ENCODE peak calls at places on chromosomes 6 and 20, in seven cellular contexts. M is heart left ventricle, U is NB4, N is vagina, O is lower leg skin, J is GM12878, D is IMR-90. W is an unnamed sample.
A peak's percentile ranks its signal among the peaks of the same experiment; 100 is the strongest.

GRCh38 chr6:53934013-53934412 is 139.2 kb downstream of the LRRC1 start:
- DNase-seq in M (no peak), U (no peak), N (no peak), O (no peak), J (no peak), D (no peak), W (no peak)

GRCh38 chr20:40160151-40160550 is 528.9 kb downstream of the MAFB start:
- DNase-seq in M (no peak), U (peak; percentile 80), N (no peak), O (no peak), J (peak; percentile 7), D (peak; percentile 23), W (peak; percentile 80)

GRCh38 chr20:40156600-40157307 is 532.3 kb downstream of the MAFB start:
- DNase-seq in M (no peak), U (no peak), N (no peak), O (no peak), J (peak; percentile 58), D (no peak), W (no peak)

GRCh38 chr6:6564154-6564553 is 24.4 kb upstream of the LY86 start:
- DNase-seq in M (no peak), U (no peak), N (no peak), O (no peak), J (no peak), D (no peak), W (no peak)

GRCh38 chr6:132461958-132462357 is 51.0 kb downstream of the STX7 start:
- DNase-seq in M (no peak), U (peak; percentile 8), N (no peak), O (no peak), J (no peak), D (no peak), W (no peak)

GRCh38 chr20:266213-266603 is 8.7 kb downstream of the DEFB132 start:
- DNase-seq in M (no peak), U (no peak), N (no peak), O (no peak), J (no peak), D (no peak), W (no peak)

GRCh38 chr6:129115491-129115890 is 232.6 kb downstream of the LAMA2 start:
- DNase-seq in M (no peak), U (no peak), N (no peak), O (no peak), J (no peak), D (no peak), W (no peak)

GRCh38 chr6:105507811-105508210 is 104.9 kb upstream of the PREP start:
- DNase-seq in M (no peak), U (no peak), N (no peak), O (no peak), J (no peak), D (no peak), W (no peak)

GRCh38 chr20:30601974-30602373 is 655.5 kb upstream of the DEFB115 start:
- DNase-seq in M (no peak), U (no peak), N (no peak), O (no peak), J (no peak), D (no peak), W (no peak)

GRCh38 chr20:38199506-38200390 is 34.7 kb upstream of the TGM2 start:
- DNase-seq in M (no peak), U (no peak), N (no peak), O (peak; percentile 54), J (no peak), D (peak; percentile 92), W (no peak)

GRCh38 chr6:502761-503160 is 111.2 kb downstream of the IRF4 start:
- DNase-seq in M (no peak), U (no peak), N (no peak), O (no peak), J (no peak), D (no peak), W (no peak)

GRCh38 chr6:165821754-165822153 is 158.7 kb upstream of the PDE10A start:
- DNase-seq in M (no peak), U (no peak), N (no peak), O (no peak), J (no peak), D (peak; percentile 58), W (no peak)

GRCh38 chr6:113018351-113019151 is 671.4 kb downstream of the RFPL4B start:
- DNase-seq in M (no peak), U (no peak), N (no peak), O (no peak), J (no peak), D (peak; percentile 74), W (peak; percentile 17)

GRCh38 chr20:58058421-58059140 is 169.9 kb downstream of the ANKRD60 start:
- DNase-seq in M (no peak), U (no peak), N (no peak), O (peak; percentile 68), J (no peak), D (no peak), W (peak; percentile 10)

GRCh38 chr20:3966571-3966970 is 48.8 kb downstream of the RNF24 start:
- DNase-seq in M (no peak), U (no peak), N (no peak), O (no peak), J (no peak), D (no peak), W (no peak)

GRCh38 chr20:3970016-3970415 is 45.3 kb downstream of the RNF24 start:
- DNase-seq in M (no peak), U (no peak), N (no peak), O (no peak), J (no peak), D (no peak), W (no peak)

DNA sequence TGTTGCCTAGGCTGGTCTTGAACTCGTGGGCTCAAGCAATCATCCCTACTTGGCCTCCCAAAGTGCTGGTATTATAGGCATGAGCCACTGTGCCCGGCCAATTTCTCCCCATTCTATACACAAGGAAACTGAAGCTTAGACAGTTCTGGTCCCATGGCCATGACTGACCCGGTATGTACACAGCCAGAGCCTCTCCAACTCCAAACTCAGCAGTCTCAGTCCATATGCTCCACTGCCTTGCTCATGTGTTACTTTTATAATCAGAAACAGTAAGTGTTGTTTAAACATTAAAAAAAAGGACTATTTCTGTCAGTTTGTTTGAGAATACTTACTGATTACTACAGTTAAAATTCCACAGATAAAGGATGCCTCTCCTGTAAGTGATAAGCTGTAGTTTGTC is 50.6 kb downstream of the RNF24 start:
- DNase-seq in M (no peak), U (no peak), N (no peak), O (no peak), J (no peak), D (no peak), W (no peak)
- TF ChIP-seq POLR2A in M (no peak), U (no peak), N (no peak), O (no peak), J (no peak), D (no peak), W (no peak)

GRCh38 chr6:125612400-125612846 is 137.0 kb upstream of the HEY2 start:
- DNase-seq in M (no peak), U (no peak), N (no peak), O (no peak), J (no peak), D (no peak), W (no peak)
- H3K4me3 ChIP-seq in M (peak overlapping the region; percentile 34), U (no peak overlapping the region), N (no peak overlapping the region), O (no peak overlapping the region), J (no peak overlapping the region), D (no peak overlapping the region), W (no peak overlapping the region)

DNA sequence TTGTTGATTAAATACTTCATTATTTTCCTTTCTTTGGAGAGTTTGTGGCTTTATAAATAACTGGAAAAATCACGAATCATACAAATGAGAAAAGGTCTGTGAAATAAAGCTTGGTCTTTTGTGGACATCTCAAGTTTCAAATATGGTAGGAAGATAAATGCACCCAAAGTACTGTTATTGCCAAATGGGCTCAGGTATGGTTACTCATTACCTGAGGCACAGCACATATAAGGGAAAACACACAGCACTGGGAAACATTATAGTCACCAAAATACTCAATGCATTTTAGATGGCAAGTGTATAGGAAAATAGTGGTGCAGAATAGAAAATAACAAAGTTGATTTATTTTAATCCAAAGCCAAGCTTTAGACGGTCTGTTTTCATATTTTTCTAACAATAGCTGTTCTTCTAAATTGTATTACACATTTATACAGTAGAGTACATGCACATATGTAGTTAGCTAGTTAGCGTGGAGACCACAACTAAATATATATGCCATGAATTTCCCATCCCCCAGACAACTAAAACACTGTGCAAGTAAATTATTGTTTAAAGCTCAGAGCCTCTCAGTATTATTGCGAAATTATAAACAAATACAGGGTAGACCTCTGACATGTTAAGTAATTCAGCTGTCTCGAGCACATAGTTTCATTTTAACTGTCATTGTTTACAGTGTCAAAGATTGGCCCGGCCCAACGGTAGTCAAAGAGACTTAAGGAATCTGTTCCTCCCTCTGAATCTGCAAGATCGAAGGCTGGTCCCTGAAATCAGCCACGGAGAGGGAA is 335.9 kb downstream of the SYNE1 start:
- DNase-seq in M (no peak), U (no peak), N (no peak), O (no peak), J (no peak), D (peak; percentile 64), W (no peak)
- TF ChIP-seq POLR2A in M (no peak), U (no peak), N (no peak), O (no peak), J (no peak), D (no peak), W (no peak)

GRCh38 chr6:30781697-30782424 is 37.5 kb upstream of the IER3 start:
- DNase-seq in M (peak; percentile 97), U (peak; percentile 93), N (no peak), O (peak; percentile 99), J (peak; percentile 66), D (peak; percentile 100), W (peak; percentile 90)
- H3K4me3 ChIP-seq in M (peak overlapping the region; percentile 29), U (no peak overlapping the region), N (no peak overlapping the region), O (no peak overlapping the region), J (no peak overlapping the region), D (no peak overlapping the region), W (no peak overlapping the region)

GRCh38 chr20:3808544-3808943 is 11.8 kb upstream of the AP5S1 start:
- DNase-seq in M (no peak), U (no peak), N (no peak), O (no peak), J (no peak), D (no peak), W (no peak)

GRCh38 chr20:3813758-3814581 is 6.4 kb upstream of the AP5S1 start:
- DNase-seq in M (no peak), U (no peak), N (no peak), O (no peak), J (no peak), D (no peak), W (no peak)

GRCh38 chr20:3812259-3812681 is 8.1 kb upstream of the AP5S1 start:
- DNase-seq in M (no peak), U (no peak), N (no peak), O (peak; percentile 86), J (no peak), D (no peak), W (no peak)

GRCh38 chr20:3812975-3813599 is 7.3 kb upstream of the AP5S1 start:
- DNase-seq in M (no peak), U (no peak), N (no peak), O (no peak), J (no peak), D (no peak), W (no peak)

GRCh38 chr20:3811421-3812258 is 8.7 kb upstream of the AP5S1 start:
- DNase-seq in M (peak; percentile 99), U (peak; percentile 97), N (no peak), O (peak; percentile 100), J (no peak), D (peak; percentile 99), W (peak; percentile 97)
- TF ChIP-seq POLR2A in M (peak; percentile 75), U (peak; percentile 58), N (no peak), O (no peak), J (peak; percentile 56), D (peak; percentile 64), W (no peak)

W was measured in testis.